ENCODE peak calls at places on chromosomes 5 and 9, in six cellular contexts. X is fibroblast of the aortic adventitia, H is foreskin fibroblast, W is IMR-90, Q is H1, L is GM06990. O is an unnamed sample.

GRCh38 chr9:129894106-129894823 is 59.0 kb downstream of the USP20 start:
- DNase-seq in X (no peak), H (no peak), W (no peak), Q (no peak), L (no peak), O (no peak)

GRCh38 chr5:144972317-144972716 is 801.6 kb downstream of the KCTD16 start:
- DNase-seq in X (peak; percentile 16), H (no peak), W (no peak), Q (no peak), L (no peak), O (no peak)

GRCh38 chr5:176818391-176819098 is 8.2 kb downstream of the UNC5A start:
- DNase-seq in X (no peak), H (no peak), W (no peak), Q (no peak), L (no peak), O (no peak)

GRCh38 chr5:127206320-127207113 is 84.1 kb upstream of the MEGF10 start:
- DNase-seq in X (peak; percentile 95), H (peak; percentile 93), W (peak; percentile 77), Q (no peak), L (no peak), O (peak; percentile 95)

GRCh38 chr5:151555760-151556576 is 35.2 kb downstream of the FAT2 start:
- DNase-seq in X (no peak), H (no peak), W (no peak), Q (no peak), L (no peak), O (no peak)

GRCh38 chr9:71816782-71817549 is 48.7 kb upstream of the CEMIP2 start:
- DNase-seq in X (no peak), H (no peak), W (no peak), Q (no peak), L (no peak), O (no peak)

GRCh38 chr9:87259543-87259942 is 238.1 kb upstream of the DAPK1 start:
- DNase-seq in X (peak; percentile 68), H (peak; percentile 60), W (no peak), Q (no peak), L (no peak), O (peak; percentile 25)

GRCh38 chr5:176528301-176528700 is 8.9 kb downstream of the RNF44 start:
- DNase-seq in X (no peak), H (no peak), W (no peak), Q (no peak), L (no peak), O (no peak)

GRCh38 chr5:4817742-4818141 is 322.4 kb upstream of the ADAMTS16 start:
- DNase-seq in X (no peak), H (no peak), W (no peak), Q (no peak), L (no peak), O (no peak)

GRCh38 chr5:103446813-103447212 is 115.8 kb downstream of the NUDT12 start:
- DNase-seq in X (no peak), H (peak; percentile 62), W (peak; percentile 61), Q (no peak), L (no peak), O (no peak)

GRCh38 chr9:114824130-114824529 is 18.3 kb upstream of the TNFSF15 start:
- DNase-seq in X (peak; percentile 81), H (peak; percentile 78), W (peak; percentile 82), Q (no peak), L (no peak), O (peak; percentile 42)

GRCh38 chr5:107966216-107966615 is 295.5 kb upstream of the EFNA5 start:
- DNase-seq in X (no peak), H (peak; percentile 29), W (peak; percentile 17), Q (no peak), L (no peak), O (peak; percentile 3)

GRCh38 chr9:117344892-117345660 is 69.8 kb downstream of the ASTN2 start:
- DNase-seq in X (no peak), H (no peak), W (no peak), Q (no peak), L (no peak), O (no peak)

GRCh38 chr5:77379558-77380061 is 112.5 kb downstream of the WDR41 start:
- DNase-seq in X (no peak), H (no peak), W (no peak), Q (no peak), L (peak; percentile 61), O (no peak)

GRCh38 chr5:130549884-130550552 is 615.0 kb downstream of the HINT1 start:
- DNase-seq in X (peak; percentile 68), H (peak; percentile 43), W (no peak), Q (no peak), L (no peak), O (peak; percentile 86)

GRCh38 chr5:1374680-1375055 is 29.8 kb upstream of the CLPTM1L start:
- DNase-seq in X (peak; percentile 26), H (peak; percentile 43), W (no peak), Q (no peak), L (no peak), O (no peak)

GRCh38 chr5:59190746-59191145 is 607.9 kb downstream of the RAB3C start:
- DNase-seq in X (no peak), H (no peak), W (no peak), Q (no peak), L (no peak), O (no peak)

GRCh38 chr5:59197911-59198310 is 615.0 kb downstream of the RAB3C start:
- DNase-seq in X (no peak), H (peak; percentile 31), W (no peak), Q (no peak), L (no peak), O (no peak)

GRCh38 chr5:59198365-59198764 is 615.5 kb downstream of the RAB3C start:
- DNase-seq in X (no peak), H (no peak), W (no peak), Q (no peak), L (no peak), O (no peak)

GRCh38 chr5:59189482-59189881 is 606.6 kb downstream of the RAB3C start:
- DNase-seq in X (no peak), H (no peak), W (no peak), Q (no peak), L (no peak), O (peak; percentile 65)

DNA sequence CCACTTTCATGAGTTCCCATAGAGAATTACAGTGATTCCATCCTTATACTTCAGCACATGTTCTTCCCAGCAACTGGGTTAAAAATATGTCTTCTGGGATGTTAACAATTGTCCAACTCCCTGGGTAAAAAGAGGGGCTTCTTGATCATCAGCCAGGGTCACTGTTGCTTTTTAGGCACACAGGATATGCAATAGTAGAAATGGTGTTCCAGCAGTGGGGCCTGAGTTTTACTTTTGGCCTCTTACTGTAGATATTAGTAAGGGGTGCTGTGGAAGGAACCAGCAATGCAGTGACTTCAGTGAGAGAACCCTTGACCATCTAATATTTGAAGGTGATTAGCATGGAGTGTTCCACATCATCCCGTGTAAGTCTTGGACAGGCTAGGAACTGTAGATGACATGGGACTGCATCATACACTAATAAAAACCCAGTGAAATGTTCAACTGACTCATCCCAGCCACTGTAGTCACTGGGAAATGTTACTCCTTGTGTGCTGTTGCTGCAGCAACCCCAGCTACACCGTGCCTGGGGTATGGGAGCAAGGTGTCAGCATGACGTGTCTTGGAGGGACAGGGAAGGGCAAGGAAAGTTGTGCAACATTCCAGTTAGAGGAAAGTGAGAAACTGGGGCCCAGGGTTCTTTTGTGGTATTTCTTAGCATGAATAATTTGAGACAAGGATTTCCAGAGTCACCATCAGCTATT is 610.9 kb downstream of the RAB3C start:
- DNase-seq in X (peak; percentile 71), H (peak; percentile 97), W (peak; percentile 94), Q (no peak), L (no peak), O (peak; percentile 95)
- TF ChIP-seq CTCF in X (no peak), H (no peak), W (no peak), Q (no peak), L (no peak), O (no peak)

DNA sequence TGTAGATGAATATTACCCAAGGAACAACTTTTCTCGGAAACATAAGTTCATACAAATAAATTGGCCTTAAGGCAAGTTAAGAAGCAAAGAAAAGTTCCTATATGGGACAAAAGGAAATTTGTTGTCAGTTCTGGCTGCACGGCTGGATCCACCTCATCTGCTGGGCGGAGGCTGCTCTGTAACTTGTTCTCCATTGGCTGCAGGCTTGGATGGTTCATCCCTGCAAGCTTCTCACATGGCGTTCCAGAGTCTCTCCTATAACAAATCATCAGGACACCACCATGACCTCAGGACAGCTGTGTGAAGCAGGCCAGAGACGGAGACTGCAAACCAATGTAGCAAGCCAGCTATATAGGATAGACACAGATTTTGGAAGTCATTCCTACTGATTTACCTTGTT is 81.4 kb upstream of the DAB2 start:
- DNase-seq in X (peak; percentile 40), H (no peak), W (no peak), Q (no peak), L (no peak), O (no peak)
- H3K4me3 ChIP-seq in X (no peak overlapping the region), H (no peak overlapping the region), W (no peak overlapping the region), Q (no peak overlapping the region), L (no peak overlapping the region), O (no peak overlapping the region)

GRCh38 chr5:34652916-34653315 is 3.2 kb upstream of the RAI14 start:
- DNase-seq in X (peak; percentile 92), H (peak; percentile 85), W (peak; percentile 74), Q (no peak), L (no peak), O (peak; percentile 73)
- TF ChIP-seq CTCF in X (peak; percentile 37), H (no peak), W (no peak), Q (no peak), L (no peak), O (peak; percentile 9)

GRCh38 chr5:2755811-2756210 is 4.3 kb upstream of the IRX2 start:
- DNase-seq in X (no peak), H (peak; percentile 39), W (no peak), Q (no peak), L (no peak), O (no peak)

GRCh38 chr5:2755371-2755715 is 3.9 kb upstream of the IRX2 start:
- DNase-seq in X (no peak), H (no peak), W (no peak), Q (no peak), L (no peak), O (no peak)

GRCh38 chr5:2757563-2758311 is 6.3 kb upstream of the IRX2 start:
- DNase-seq in X (no peak), H (peak; percentile 91), W (peak; percentile 22), Q (no peak), L (no peak), O (peak; percentile 81)

GRCh38 chr5:2756764-2757163 is 5.3 kb upstream of the IRX2 start:
- DNase-seq in X (no peak), H (peak; percentile 74), W (no peak), Q (no peak), L (no peak), O (no peak)

GRCh38 chr5:2756211-2756746 is 4.8 kb upstream of the IRX2 start:
- DNase-seq in X (peak; percentile 51), H (peak; percentile 94), W (peak; percentile 9), Q (no peak), L (no peak), O (peak; percentile 52)
- H3K4me3 ChIP-seq in X (peak overlapping the region; percentile 50), H (peak overlapping the region; percentile 61), W (no peak overlapping the region), Q (peak overlapping the region; percentile 59), L (no peak overlapping the region), O (peak overlapping the region; percentile 35)

GRCh38 chr9:27206041-27206440 is 90.9 kb downstream of the EQTN start:
- DNase-seq in X (no peak), H (no peak), W (no peak), Q (no peak), L (no peak), O (no peak)

GRCh38 chr9:27205198-27205597 is 91.8 kb downstream of the EQTN start:
- DNase-seq in X (no peak), H (no peak), W (no peak), Q (no peak), L (no peak), O (no peak)

GRCh38 chr9:27202056-27202455 is 93.0 kb downstream of the TEK start:
- DNase-seq in X (no peak), H (no peak), W (no peak), Q (no peak), L (no peak), O (no peak)

GRCh38 chr9:27204578-27204977 is 92.4 kb downstream of the EQTN start:
- DNase-seq in X (no peak), H (no peak), W (peak; percentile 54), Q (no peak), L (no peak), O (no peak)

GRCh38 chr9:27203783-27204182 is 93.2 kb downstream of the EQTN start:
- DNase-seq in X (no peak), H (no peak), W (no peak), Q (no peak), L (no peak), O (no peak)
- TF ChIP-seq CTCF in X (no peak), H (no peak), W (no peak), Q (no peak), L (no peak), O (no peak)